ENCODE peak calls at places on chromosomes 11 and 22, in seven cellular contexts. Y is GM23338, R is pancreas, J is mesenchymal stem cell, P is transverse colon, L is H1, T is A549. V is an unnamed sample.

GRCh38 chr11:119446434-119446833 is 23.5 kb upstream of the THY1 start:
- DNase-seq in J (no peak), R (no peak), T (no peak), Y (no peak), L (no peak), P (no peak), V (no peak)

GRCh38 chr11:34147581-34147980 is 42.2 kb downstream of the NAT10 start:
- DNase-seq in R (no peak), T (no peak), J (no peak), Y (no peak), P (no peak), L (no peak), V (no peak)

GRCh38 chr11:69217276-69218105 is 61.8 kb downstream of the SMIM38 start:
- DNase-seq in J (no peak), T (no peak), R (peak), Y (no peak), P (peak), L (peak), V (peak)

GRCh38 chr11:34050967-34051348 is 573 bp upstream of the CAPRIN1 start:
- DNase-seq in J (peak), R (no peak), T (no peak), Y (no peak), P (no peak), L (no peak), V (no peak)

GRCh38 chr11:119831011-119831410 is 102.0 kb upstream of the NECTIN1 start:
- DNase-seq in J (no peak), P (no peak), R (no peak), L (no peak), T (no peak), Y (no peak), V (no peak)

GRCh38 chr11:92279056-92279455 is 54.4 kb downstream of the FAT3 start:
- DNase-seq in T (no peak), L (no peak), P (no peak), R (no peak), J (no peak), Y (no peak), V (no peak)

GRCh38 chr11:67316882-67317364 is 13.6 kb downstream of the SSH3 start:
- DNase-seq in J (no peak), L (no peak), R (no peak), P (no peak), Y (no peak), T (no peak), V (no peak)

GRCh38 chr11:100682247-100682969 is 4.7 kb upstream of the ARHGAP42 start:
- DNase-seq in L (no peak), T (peak), J (peak), R (no peak), P (no peak), Y (peak), V (no peak)

GRCh38 chr22:26169312-26170111 is at the start of gene SEZ6L:
- DNase-seq in J (no peak), P (no peak), L (peak), T (no peak), R (peak), Y (peak), V (peak)

GRCh38 chr11:94243571-94244229 is 60.7 kb upstream of the IZUMO1R start:
- DNase-seq in T (no peak), P (no peak), J (no peak), R (no peak), Y (no peak), L (no peak), V (no peak)

GRCh38 chr11:94245121-94245520 is 59.3 kb upstream of the IZUMO1R start:
- DNase-seq in Y (no peak), J (no peak), R (no peak), P (no peak), T (no peak), L (no peak), V (no peak)

DNA sequence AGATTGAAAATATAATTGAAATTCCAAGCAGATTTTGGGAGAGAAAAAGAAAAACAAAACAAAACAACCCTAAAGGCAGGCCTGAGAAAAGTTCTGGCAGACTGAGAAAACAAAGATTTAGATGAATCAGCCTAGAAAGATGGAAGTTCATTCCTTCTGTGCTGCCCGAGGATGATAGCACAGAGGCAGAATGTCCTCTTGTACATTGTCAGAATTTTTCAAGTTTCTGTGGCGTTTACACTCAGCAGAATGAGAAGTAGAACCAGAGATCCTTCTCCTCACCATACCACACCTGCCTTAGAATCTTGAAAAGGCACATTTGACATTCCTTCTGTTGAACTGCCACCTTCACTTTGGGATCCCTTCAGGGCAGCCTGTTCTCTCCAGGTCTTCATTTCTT is 62.5 kb upstream of the IZUMO1R start:
- DNase-seq in T (no peak), P (no peak), Y (no peak), J (no peak), L (no peak), R (no peak), V (no peak)
- H3K27ac ChIP-seq in T (no peak), P (no peak), Y (no peak), J (no peak), L (no peak), R (no peak), V (no peak)

DNA sequence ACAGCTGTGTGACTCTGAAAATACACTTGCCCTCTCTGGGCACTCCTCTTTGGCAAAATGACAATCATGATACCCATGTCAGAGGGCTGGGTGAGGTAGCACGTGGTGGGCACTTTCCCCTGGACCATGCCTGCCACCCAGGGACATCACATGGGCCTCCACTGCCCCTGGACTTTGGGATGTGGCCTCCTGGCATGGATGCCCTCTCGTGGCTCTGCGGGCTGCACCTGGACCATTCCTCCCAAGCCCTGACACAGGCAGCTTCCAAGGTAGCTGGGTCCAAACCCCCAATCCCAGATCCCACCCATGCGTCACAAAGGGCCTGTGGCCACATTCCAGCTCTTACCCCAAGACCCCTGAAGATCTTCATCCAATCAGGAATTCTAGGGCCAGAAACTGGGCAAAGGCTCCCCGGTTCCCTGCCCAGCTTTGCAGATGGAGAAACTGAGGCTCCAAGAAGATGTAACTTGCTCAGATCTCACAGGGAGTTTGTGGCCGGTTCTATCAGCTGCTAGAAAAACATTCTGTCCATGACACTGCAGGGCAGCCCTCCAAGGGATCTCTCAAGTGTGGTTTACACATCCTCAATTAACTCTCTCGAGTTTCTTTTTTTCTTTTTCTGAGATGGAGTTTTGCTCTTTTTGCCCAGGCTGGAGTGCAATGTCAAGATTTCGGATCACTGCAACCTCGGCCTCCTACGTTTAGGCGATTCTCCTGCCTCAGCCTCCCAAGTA is 35.4 kb upstream of the CYB5R3 start:
- DNase-seq in J (no peak), R (no peak), T (no peak), L (no peak), P (no peak), Y (no peak), V (no peak)
- H3K27ac ChIP-seq in J (no peak), R (no peak), T (no peak), L (no peak), P (peak), Y (no peak), V (no peak)

GRCh38 chr11:61293869-61294716 is 1.0 kb downstream of the VWCE start:
- DNase-seq in Y (peak), J (peak), L (peak), P (peak), R (peak), T (peak), V (no peak)

GRCh38 chr11:61297741-61298140 is 2.6 kb upstream of the VWCE start:
- DNase-seq in T (no peak), R (no peak), Y (no peak), L (no peak), J (peak), P (no peak), V (no peak)

GRCh38 chr11:61294717-61295595 is at the start of gene VWCE:
- DNase-seq in J (peak), T (peak), P (peak), L (peak), R (peak), Y (peak), V (no peak)

GRCh38 chr11:61297341-61297740 is 2.2 kb upstream of the VWCE start:
- DNase-seq in J (peak), L (no peak), P (no peak), T (no peak), Y (no peak), R (no peak), V (no peak)

DNA sequence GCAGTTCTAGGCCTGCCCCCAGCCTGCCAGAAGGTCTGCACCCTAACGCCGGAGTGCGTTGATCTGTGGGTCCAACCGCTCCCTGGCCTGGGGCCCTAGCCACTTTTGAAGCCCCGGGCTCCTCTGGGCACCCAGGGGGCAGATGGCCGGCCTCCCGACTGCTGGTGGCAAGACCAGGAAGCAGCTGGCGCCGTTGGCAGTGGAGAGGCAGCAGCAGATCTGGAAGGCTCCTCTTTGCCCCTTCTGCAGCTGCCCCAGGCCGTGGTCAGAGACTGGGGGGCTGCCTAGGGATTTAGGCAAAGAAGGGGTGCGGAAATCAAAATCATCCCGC is 445 bp upstream of the VWCE start:
- DNase-seq in L (no peak), J (no peak), R (peak), P (peak), Y (no peak), T (no peak), V (no peak)
- H3K27ac ChIP-seq in L (no peak), J (peak), R (no peak), P (no peak), Y (peak), T (no peak), V (no peak)

GRCh38 chr11:102427068-102427467 is 25.5 kb downstream of the TMEM123 start:
- DNase-seq in J (no peak), T (no peak), L (no peak), R (no peak), Y (no peak), P (no peak), V (no peak)

GRCh38 chr11:102431404-102431803 is 21.2 kb downstream of the TMEM123 start:
- DNase-seq in Y (no peak), T (no peak), J (no peak), R (no peak), L (no peak), P (no peak), V (no peak)

GRCh38 chr11:102429691-102430090 is 22.9 kb downstream of the TMEM123 start:
- DNase-seq in R (no peak), P (no peak), T (no peak), J (no peak), L (no peak), Y (no peak), V (no peak)

GRCh38 chr11:102428696-102429095 is 23.9 kb downstream of the TMEM123 start:
- DNase-seq in Y (no peak), P (no peak), J (no peak), T (no peak), R (no peak), L (no peak), V (no peak)

DNA sequence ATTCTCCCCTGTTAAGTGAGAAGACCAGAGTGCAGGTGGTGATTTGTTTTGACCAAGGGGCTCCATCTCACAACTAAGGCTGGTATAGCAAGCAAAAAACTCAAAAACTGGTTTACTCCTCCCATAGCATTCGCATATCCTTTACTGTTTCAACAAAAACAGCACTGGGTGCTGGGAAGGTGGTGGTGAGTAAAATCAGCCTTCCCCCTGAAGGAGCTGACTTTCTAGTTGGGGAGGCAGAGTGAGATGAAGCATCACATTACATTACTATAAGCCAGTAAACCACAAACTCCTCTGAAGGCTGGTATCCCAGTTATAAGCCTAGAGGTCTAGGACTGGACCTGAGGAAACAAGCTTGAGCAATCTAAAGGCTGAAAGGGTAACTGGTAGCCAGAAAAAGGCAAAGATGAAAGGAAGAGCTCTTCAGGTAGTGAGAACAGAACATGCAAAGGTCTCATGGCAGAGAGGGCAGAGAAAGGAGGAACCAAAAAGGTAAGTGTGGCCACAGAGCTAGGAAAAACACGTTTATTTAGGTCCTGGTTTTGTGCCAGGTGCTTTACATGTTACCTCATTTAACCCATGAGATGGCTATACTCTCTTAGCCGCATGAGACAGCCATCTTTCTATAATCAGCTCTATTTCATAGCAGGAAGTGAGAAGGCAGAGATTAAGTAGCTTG is 22.3 kb downstream of the TMEM123 start:
- DNase-seq in Y (no peak), R (no peak), P (no peak), T (no peak), L (no peak), J (no peak), V (no peak)
- H3K27ac ChIP-seq in Y (no peak), R (no peak), P (peak), T (no peak), L (no peak), J (no peak), V (peak)

GRCh38 chr22:20305894-20306645 is 13.8 kb downstream of the DGCR6L start:
- DNase-seq in R (peak), L (no peak), J (no peak), Y (no peak), T (no peak), P (no peak), V (no peak)
- H3K27ac ChIP-seq in R (no peak), L (no peak), J (no peak), Y (no peak), T (no peak), P (no peak), V (no peak)

GRCh38 chr11:128420277-128420676 is 167.1 kb downstream of the ETS1 start:
- DNase-seq in L (no peak), J (no peak), T (no peak), R (no peak), P (no peak), Y (no peak), V (no peak)
- H3K27ac ChIP-seq in L (no peak), J (no peak), T (no peak), R (no peak), P (no peak), Y (no peak), V (no peak)

GRCh38 chr11:70631624-70632047 is 233.3 kb downstream of the CTTN start:
- DNase-seq in J (no peak), Y (no peak), R (no peak), P (no peak), L (no peak), T (no peak), V (no peak)
- H3K27ac ChIP-seq in J (no peak), Y (no peak), R (no peak), P (no peak), L (no peak), T (no peak), V (no peak)

GRCh38 chr11:19913893-19914249 is 201.2 kb downstream of the NAV2 start:
- DNase-seq in R (no peak), Y (no peak), T (no peak), J (no peak), P (no peak), L (no peak), V (no peak)
- H3K27ac ChIP-seq in R (no peak), Y (peak), T (no peak), J (no peak), P (no peak), L (no peak), V (no peak)

DNA sequence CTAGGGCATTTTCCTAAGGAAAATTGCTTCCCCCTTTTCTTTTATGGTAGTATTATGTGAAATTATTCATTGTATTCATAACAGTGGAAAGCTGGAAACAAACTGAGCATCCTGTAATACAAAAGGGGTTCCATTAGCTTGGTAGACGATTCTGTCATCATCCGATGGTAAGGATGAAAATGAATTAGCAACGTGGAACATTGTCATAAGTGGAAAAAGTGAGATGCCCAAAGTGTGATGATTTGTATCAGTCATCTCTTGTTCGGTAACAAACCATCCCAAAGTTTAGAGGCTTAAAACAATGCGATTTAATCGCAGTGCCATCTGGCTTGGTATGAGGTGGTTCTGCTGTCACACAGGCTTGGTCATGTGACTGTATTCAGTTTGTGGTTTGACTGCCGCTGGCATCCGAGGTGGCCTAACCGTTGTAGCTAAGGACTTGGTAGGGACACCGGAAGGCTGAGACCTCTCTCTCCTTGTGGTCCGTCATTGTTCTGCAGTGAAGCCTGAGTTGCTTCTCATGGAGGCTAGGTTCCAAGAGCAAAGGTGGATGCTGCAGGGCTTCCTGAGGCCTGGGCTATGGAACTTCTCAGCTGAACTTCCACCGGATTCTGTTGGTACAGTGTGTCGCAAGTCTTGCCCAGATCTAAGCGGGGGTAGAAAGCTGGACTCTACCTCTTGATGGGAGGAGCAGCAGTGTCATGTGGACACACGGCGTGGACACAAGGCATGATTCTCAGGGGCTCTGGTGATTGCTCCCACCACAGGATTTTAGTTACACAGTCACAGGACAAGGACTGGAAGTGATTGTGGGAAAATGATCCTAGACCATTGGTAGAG is 36.2 kb downstream of the BCR start:
- DNase-seq in L (no peak), Y (no peak), R (peak), J (no peak), P (no peak), T (no peak), V (no peak)
- H3K27ac ChIP-seq in L (no peak), Y (no peak), R (no peak), J (no peak), P (no peak), T (no peak), V (no peak)

DNA sequence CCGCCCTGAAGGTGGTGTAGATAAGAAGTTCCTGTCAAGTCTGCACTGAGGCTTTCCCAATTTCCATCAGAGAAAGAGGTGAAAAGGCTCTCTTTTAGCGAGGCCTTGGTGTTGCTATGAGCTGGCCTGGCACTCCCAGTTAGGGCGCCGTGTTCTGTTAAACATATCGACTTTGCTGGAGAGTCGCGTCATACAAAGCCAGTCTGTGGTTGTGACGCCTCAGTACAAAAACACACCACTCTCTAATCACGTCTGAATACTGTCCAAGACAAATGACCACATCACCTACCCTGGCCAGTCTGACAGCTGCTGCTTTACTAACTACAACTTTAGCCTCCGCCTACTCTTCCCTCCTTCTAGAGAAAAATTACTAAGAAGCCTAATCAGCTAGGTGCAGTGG is 8.0 kb upstream of the TOLLIP start:
- DNase-seq in J (no peak), P (no peak), L (peak), T (no peak), R (no peak), Y (no peak), V (no peak)
- H3K27ac ChIP-seq in J (no peak), P (no peak), L (no peak), T (no peak), R (peak), Y (no peak), V (no peak)

V was measured in substantia nigra.